ENCODE peak calls at places on chromosomes 12 and 14, in five cellular contexts. N is suprapubic skin, V is body of pancreas, K is uterus, P is GM12878. Y is an unnamed sample.

GRCh38 chr14:79564371-79564770 is 646.9 kb downstream of the DIO2 start:
- DNase-seq in K (no peak), P (no peak), N (no peak), V (no peak), Y (no peak)

GRCh38 chr12:11186837-11187236 is at the start of gene TAS2R42:
- DNase-seq in V (no peak), P (no peak), K (no peak), N (no peak), Y (no peak)

GRCh38 chr14:59293934-59294661 is 105.6 kb downstream of the DAAM1 start:
- DNase-seq in K (no peak), V (no peak), P (no peak), N (no peak), Y (no peak)

GRCh38 chr14:101520621-101521305 is 40.5 kb upstream of the DIO3 start:
- DNase-seq in N (peak), V (peak), K (peak), P (no peak), Y (peak)

GRCh38 chr12:40031965-40032364 is 73.9 kb downstream of the SLC2A13 start:
- DNase-seq in K (no peak), V (peak), N (no peak), P (no peak), Y (no peak)

GRCh38 chr12:92827836-92828431 is 101.2 kb downstream of the EEA1 start:
- DNase-seq in P (peak), K (no peak), N (no peak), V (no peak), Y (no peak)

GRCh38 chr12:130526813-130527212 is 189.1 kb downstream of the PIWIL1 start:
- DNase-seq in P (no peak), K (no peak), N (no peak), V (no peak), Y (no peak)

GRCh38 chr14:99234982-99235491 is 37.0 kb downstream of the BCL11B start:
- DNase-seq in N (peak), K (no peak), V (no peak), P (no peak), Y (no peak)

GRCh38 chr12:70245458-70245857 is 2.2 kb downstream of the CNOT2 start:
- DNase-seq in N (no peak), K (no peak), P (no peak), V (no peak), Y (no peak)

GRCh38 chr12:106110626-106111300 is 28.0 kb downstream of the NUAK1 start:
- DNase-seq in V (no peak), P (no peak), N (no peak), K (no peak), Y (no peak)

GRCh38 chr14:71478542-71478941 is 453.7 kb upstream of the RGS6 start:
- DNase-seq in P (no peak), V (no peak), K (no peak), N (no peak), Y (no peak)

GRCh38 chr14:92905667-92906066 is 17.3 kb upstream of the CHGA start:
- DNase-seq in P (no peak), K (no peak), N (no peak), V (no peak), Y (no peak)

GRCh38 chr12:119804011-119804641 is 73.0 kb downstream of the CIT start:
- DNase-seq in K (no peak), V (peak), N (peak), P (no peak), Y (no peak)

GRCh38 chr14:26775765-26776577 is 178.1 kb upstream of the NOVA1 start:
- DNase-seq in P (no peak), V (no peak), N (no peak), K (no peak), Y (no peak)

GRCh38 chr14:100827140-100827517 is 1.2 kb downstream of the MEG3 start:
- DNase-seq in P (no peak), V (no peak), N (no peak), K (no peak), Y (no peak)

GRCh38 chr14:25136811-25137210 is 86.9 kb upstream of the STXBP6 start:
- DNase-seq in N (no peak), V (no peak), P (no peak), K (no peak), Y (no peak)

GRCh38 chr12:27014859-27015729 is 910 bp upstream of the TM7SF3 start:
- DNase-seq in K (no peak), V (no peak), N (no peak), P (no peak), Y (no peak)

GRCh38 chr14:68976160-68977067 is 2.7 kb downstream of the ACTN1 start:
- DNase-seq in V (peak), P (no peak), K (peak), N (no peak), Y (no peak)

GRCh38 chr14:25052385-25052784 is 2.4 kb upstream of the STXBP6 start:
- DNase-seq in P (no peak), K (no peak), N (no peak), V (no peak), Y (no peak)

GRCh38 chr14:105082703-105083102 is 17.5 kb upstream of the GPR132 start:
- DNase-seq in P (no peak), N (no peak), V (no peak), K (no peak), Y (no peak)

GRCh38 chr14:105085766-105086165 is 20.5 kb upstream of the GPR132 start:
- DNase-seq in V (no peak), K (no peak), N (peak), P (no peak), Y (no peak)

GRCh38 chr14:105086833-105087307 is 21.6 kb upstream of the GPR132 start:
- DNase-seq in V (peak), N (peak), P (no peak), K (peak), Y (peak)

GRCh38 chr14:105083926-105084685 is 18.9 kb upstream of the GPR132 start:
- DNase-seq in K (no peak), P (no peak), V (no peak), N (peak), Y (no peak)

DNA sequence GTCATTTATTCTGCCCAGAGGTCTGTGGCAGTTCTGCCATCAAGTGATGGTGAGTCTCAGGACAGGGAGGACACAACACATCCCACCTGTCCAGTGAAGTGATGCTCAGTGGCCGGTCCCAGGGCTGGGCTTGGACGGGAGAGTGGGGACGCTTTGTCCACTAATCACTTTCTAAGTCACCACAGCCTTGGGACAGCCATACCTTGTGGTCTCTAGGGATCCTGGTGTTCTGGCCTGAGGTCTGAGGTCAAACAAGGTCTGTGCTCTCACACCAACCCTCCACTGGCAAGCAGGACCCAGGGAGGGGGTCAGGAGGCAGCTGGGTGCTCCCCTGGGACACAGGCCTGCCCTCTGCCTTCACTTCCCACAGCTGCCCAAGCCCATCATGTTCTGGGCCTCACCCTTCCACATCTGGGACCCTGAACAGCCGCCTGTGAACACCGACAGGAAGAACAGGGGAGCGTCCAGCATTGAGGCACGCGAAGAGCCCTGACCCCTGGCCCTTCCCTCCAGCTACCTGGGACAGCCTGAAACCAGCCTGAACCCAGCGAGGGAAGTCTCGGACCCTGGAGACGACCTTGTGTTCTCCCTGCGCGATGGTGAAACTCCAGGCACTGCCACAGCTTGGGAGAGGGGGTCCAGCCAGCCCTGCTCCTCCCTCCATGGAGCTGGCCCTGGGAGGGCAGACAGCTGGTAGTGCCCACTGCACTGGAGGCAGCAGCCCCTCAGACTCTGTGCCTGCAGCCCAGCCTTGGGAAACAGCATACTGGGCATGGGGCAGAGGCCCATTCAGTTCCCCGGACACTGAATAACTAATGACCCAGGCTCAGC is 19.7 kb upstream of the GPR132 start:
- DNase-seq in N (peak), P (no peak), K (no peak), V (no peak), Y (no peak)
- TF ChIP-seq POLR2A in N (no peak), P (no peak), K (no peak), V (no peak), Y (no peak)

GRCh38 chr14:62076368-62076767 is 314.1 kb downstream of the SNAPC1 start:
- DNase-seq in P (no peak), V (no peak), N (no peak), K (no peak), Y (no peak)
- H3K4me3 ChIP-seq in P (no peak), V (no peak), N (no peak), K (no peak), Y (no peak)

GRCh38 chr12:113052326-113052725 is 4.2 kb upstream of the DTX1 start:
- DNase-seq in K (no peak), N (no peak), V (no peak), P (no peak), Y (no peak)

GRCh38 chr12:113055594-113056380 is 743 bp upstream of the DTX1 start:
- DNase-seq in N (no peak), P (no peak), V (no peak), K (no peak), Y (no peak)

GRCh38 chr12:113056381-113056630 is 224 bp upstream of the DTX1 start:
- DNase-seq in V (no peak), P (no peak), N (no peak), K (no peak), Y (no peak)

GRCh38 chr12:113056631-113057488 is at the start of gene DTX1:
- DNase-seq in P (no peak), K (no peak), N (no peak), V (peak), Y (no peak)

DNA sequence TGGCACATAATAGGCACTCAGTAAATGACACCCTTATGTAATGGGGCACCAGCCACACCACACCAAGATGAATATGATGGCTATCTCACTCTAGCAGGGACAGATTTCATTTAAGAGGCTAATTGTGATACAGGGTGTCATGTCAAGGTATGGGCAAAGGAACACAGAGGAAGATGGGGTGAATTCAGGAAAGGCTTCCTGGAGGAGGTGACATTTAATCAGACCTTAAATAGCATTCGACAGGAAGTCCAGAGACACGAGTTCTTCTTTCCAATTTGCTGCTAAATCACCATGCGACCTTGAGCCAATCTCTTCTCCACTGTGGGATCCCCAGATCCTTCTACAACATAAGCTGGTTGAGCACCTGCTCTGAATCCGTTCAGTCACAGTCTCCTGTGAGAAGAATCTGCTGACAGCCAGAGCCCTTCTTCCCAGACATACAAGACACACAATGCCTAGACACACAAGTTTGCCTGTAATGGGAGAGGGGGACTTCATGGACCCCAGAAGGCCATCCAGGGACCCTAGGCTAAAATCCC is 1.5 kb upstream of the DTX1 start:
- DNase-seq in P (no peak), N (no peak), K (no peak), V (no peak), Y (no peak)
- H3K27ac ChIP-seq in P (no peak), N (no peak), K (no peak), V (no peak), Y (no peak)

GRCh38 chr14:103108749-103109207 is 14.3 kb downstream of the EXOC3L4 start:
- DNase-seq in N (no peak), V (no peak), P (no peak), K (peak), Y (no peak)

GRCh38 chr14:103105580-103106168 is 11.1 kb downstream of the EXOC3L4 start:
- DNase-seq in P (no peak), N (no peak), K (no peak), V (no peak), Y (no peak)

GRCh38 chr14:103109789-103110415 is 13.4 kb upstream of the TNFAIP2 start:
- DNase-seq in K (peak), P (no peak), V (peak), N (no peak), Y (no peak)

GRCh38 chr14:103107455-103107854 is 12.9 kb downstream of the EXOC3L4 start:
- DNase-seq in V (no peak), N (no peak), P (no peak), K (no peak), Y (no peak)

DNA sequence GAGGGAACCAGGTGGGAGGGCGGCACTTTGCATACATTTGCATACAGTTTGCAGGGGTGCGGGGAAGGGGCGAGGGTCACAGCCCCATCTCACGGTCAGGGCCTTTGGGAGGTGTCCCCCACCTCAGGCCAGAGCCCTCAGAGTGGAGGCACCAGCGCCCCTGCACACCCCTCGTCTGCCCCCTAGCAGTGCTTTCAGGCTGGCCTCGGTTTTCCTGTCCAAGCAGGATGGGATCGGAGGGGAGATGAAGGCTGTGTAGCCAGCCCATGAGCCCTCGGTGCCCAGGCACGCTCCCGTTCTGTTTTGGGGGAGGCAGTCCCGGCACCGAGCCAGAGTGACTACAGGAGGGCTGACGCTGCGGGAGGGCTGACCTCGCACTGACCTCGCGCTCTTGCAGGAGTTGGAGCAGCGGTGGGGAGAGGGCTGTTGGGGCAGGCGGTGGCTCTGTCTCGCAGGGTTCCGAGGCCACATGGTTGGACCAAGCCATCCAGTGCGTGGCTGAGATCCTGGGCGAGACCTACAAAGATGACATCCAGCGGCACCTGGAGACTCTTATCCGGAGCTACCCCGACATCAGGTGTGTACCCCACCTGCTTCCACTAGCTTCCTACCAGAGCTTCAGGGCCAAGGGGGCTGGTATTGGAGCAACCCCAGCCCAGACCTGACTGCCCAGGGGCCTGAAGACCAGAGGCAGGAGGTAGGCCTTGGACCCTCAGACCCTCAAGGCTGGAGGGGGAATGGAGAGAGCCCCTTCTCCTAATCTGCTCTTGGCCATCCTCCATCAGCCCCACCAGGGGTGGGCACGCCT is 13.6 kb downstream of the EXOC3L4 start:
- DNase-seq in N (no peak), V (no peak), K (no peak), P (no peak), Y (no peak)
- TF ChIP-seq POLR2A in N (no peak), V (no peak), K (no peak), P (no peak), Y (no peak)